ENCODE peak calls at places on chromosomes 11 and 22, in four cellular contexts. T, G, K and A are unnamed samples.

GRCh38 chr22:23192133-23192532 is 11.8 kb downstream of the BCR start:
- DNase-seq in T (peak; percentile 82), G (no peak), K (peak; percentile 47), A (peak; percentile 39)

GRCh38 chr11:65786786-65787636 is at the start of gene OVOL1:
- DNase-seq in T (peak; percentile 92), G (peak; percentile 91), K (peak; percentile 93), A (peak; percentile 84)

GRCh38 chr22:22521631-22522030 is 1.6 kb upstream of the ZNF280A start:
- DNase-seq in T (no peak), G (no peak), K (no peak), A (no peak)

GRCh38 chr11:17593466-17594245 is 46.6 kb downstream of the OTOG start:
- DNase-seq in T (peak; percentile 47), G (no peak), K (no peak), A (peak; percentile 10)

GRCh38 chr11:2474059-2474901 is 29.5 kb downstream of the KCNQ1 start:
- DNase-seq in T (no peak), G (no peak), K (no peak), A (peak; percentile 70)

GRCh38 chr11:106231591-106231990 is 154.1 kb downstream of the AASDHPPT start:
- DNase-seq in T (no peak), G (no peak), K (peak; percentile 1), A (no peak)

GRCh38 chr11:3920148-3920852 is 64.8 kb downstream of the STIM1 start:
- DNase-seq in T (no peak), G (no peak), K (peak; percentile 20), A (no peak)

GRCh38 chr11:20374746-20375305 is 11.3 kb downstream of the HTATIP2 start:
- DNase-seq in T (no peak), G (no peak), K (no peak), A (peak; percentile 72)

GRCh38 chr22:39690901-39691620 is 120.5 kb downstream of the CACNA1I start:
- DNase-seq in T (no peak), G (no peak), K (no peak), A (no peak)

GRCh38 chr11:3861698-3862097 is 6.2 kb downstream of the STIM1 start:
- DNase-seq in T (no peak), G (no peak), K (no peak), A (no peak)

GRCh38 chr11:20127671-20128527 is 32.4 kb downstream of the DBX1 start:
- DNase-seq in T (peak; percentile 87), G (peak; percentile 57), K (peak; percentile 72), A (peak; percentile 86)

GRCh38 chr11:80320226-80320625 is 879.4 kb upstream of the TENM4 start:
- DNase-seq in T (no peak), G (no peak), K (no peak), A (no peak)

GRCh38 chr11:120288021-120288420 is 37.1 kb upstream of the TLCD5 start:
- DNase-seq in T (no peak), G (no peak), K (no peak), A (no peak)

GRCh38 chr22:47132428-47132825 is 370.0 kb downstream of the TBC1D22A start:
- DNase-seq in T (peak; percentile 61), G (no peak), K (no peak), A (no peak)

GRCh38 chr11:75365711-75366181 is 14.3 kb upstream of the ARRB1 start:
- DNase-seq in T (no peak), G (no peak), K (no peak), A (no peak)

GRCh38 chr22:30116362-30117117 is 36.3 kb downstream of the HORMAD2 start:
- DNase-seq in T (no peak), G (no peak), K (no peak), A (no peak)

GRCh38 chr11:23556163-23556750 is 696.0 kb upstream of the CCDC179 start:
- DNase-seq in T (no peak), G (no peak), K (no peak), A (no peak)

GRCh38 chr11:117998201-117998579 is 12.0 kb downstream of the IL10RA start:
- DNase-seq in T (no peak), G (no peak), K (no peak), A (no peak)

DNA sequence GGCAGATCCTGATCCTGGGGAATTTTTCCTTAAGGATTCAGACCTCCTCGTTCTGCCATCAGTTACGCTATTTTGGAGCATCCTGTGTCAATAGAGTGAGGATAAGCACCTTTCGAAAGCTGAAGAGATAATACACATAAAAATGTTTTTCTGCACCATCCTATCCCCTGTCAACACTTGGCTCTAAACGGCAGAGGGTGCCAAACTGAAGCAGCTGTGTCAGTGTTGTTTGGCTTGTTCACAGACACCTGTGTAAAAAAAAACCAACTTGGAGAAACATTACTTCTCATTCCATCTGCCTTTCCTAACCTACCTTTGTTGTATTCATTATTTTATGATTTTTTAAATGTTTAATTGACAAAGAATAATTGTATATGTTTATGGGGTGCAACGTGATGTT is 417.0 kb upstream of the DDI1 start:
- DNase-seq in T (no peak), G (no peak), K (no peak), A (no peak)
- TF ChIP-seq CTCF in T (no peak), G (no peak), K (peak; percentile 41), A (peak; percentile 7)

DNA sequence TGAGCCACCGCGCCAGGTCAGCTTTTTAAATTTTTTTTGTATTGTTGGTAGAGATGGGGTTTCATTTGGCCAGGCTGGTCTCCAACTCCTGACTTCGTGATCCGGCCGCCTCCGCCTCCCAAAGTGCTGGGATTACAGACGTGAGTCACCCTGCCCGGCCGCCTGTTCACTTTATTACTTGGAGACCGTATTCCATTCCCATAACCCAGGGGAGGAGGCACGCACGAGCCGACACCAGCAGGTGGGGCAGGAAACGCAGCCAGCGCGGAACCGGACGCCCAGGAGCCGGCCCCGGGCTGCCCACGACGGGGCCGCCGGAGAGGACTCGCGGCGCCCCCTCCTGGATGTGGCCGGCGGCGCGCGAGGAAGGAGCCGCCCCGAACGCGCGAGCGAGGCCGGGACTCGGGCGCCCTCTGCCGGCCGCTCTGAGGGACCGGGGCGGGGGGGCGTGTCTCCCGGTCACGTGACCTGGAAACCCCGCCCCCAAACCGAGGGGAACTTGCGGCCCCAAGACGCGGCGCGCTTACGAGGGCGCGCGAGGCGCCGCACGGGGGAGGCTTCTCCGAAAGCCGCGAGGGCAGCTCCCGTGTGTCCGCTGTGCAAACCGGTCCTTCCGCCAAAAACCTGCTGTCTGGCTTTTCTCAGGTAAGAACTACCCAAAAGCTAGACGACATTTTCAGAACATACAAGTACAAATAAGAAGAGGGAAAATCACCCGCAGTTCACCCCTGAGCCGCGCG is 11.6 kb upstream of the RNH1 start:
- DNase-seq in T (peak; percentile 97), G (peak; percentile 96), K (peak; percentile 92), A (peak; percentile 98)
- H3K27ac ChIP-seq in T (peak overlapping the region; percentile 43), G (peak overlapping the region; percentile 82), K (peak overlapping the region; percentile 71), A (peak overlapping the region; percentile 51)

DNA sequence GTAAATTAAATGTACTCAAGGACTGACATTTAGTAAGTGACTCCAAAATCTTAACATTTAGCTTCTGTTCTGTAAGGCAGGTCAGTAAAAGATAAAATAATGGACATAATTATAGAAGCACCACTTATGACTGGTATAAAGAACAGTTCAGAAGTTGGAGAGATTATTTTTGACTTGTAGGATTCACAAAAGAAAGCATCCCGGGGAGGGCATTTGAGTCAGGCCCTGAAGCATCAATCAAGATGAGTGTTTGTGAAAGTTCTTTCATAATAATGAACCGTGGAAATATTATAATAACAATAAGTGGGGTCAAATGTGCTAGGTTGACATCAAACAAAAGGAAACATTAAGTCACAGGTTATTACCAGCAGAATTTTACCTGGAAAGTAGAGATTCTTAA is 201.9 kb downstream of the DDX10 start:
- DNase-seq in T (no peak), G (no peak), K (no peak), A (no peak)
- H3K4me1 ChIP-seq in T (peaks cover 3% of the 10 kb centered on the region), G (no peaks in the 10 kb centered on the region), K (no peaks in the 10 kb centered on the region), A (peaks cover 39% of the 10 kb centered on the region)

GRCh38 chr22:27692243-27692642 is 109.3 kb downstream of the MN1 start:
- DNase-seq in T (no peak), G (no peak), K (no peak), A (no peak)
- TF ChIP-seq CTCF in T (no peak), G (no peak), K (no peak), A (peak; percentile 17)